ENCODE peak calls at places on chromosomes 6 and 20, in seven cellular contexts. Y, X, C, W, Q, V and U are unnamed samples.

GRCh38 chr6:134564705-134565104 is 246.8 kb upstream of the SGK1 start:
- DNase-seq in Y (no peak), X (no peak), C (no peak), W (no peak), Q (no peak), V (no peak), U (no peak)

GRCh38 chr6:142784344-142784743 is 160.6 kb downstream of the HIVEP2 start:
- DNase-seq in Y (no peak), X (no peak), C (no peak), W (no peak), Q (no peak), V (peak), U (no peak)

GRCh38 chr6:37015532-37015931 is 10.1 kb downstream of the FGD2 start:
- DNase-seq in Y (no peak), X (no peak), C (no peak), W (no peak), Q (no peak), V (no peak), U (no peak)

GRCh38 chr6:158053377-158054313 is 72.0 kb downstream of the SYNJ2 start:
- DNase-seq in Y (no peak), X (no peak), C (no peak), W (no peak), Q (no peak), V (no peak), U (no peak)

GRCh38 chr6:16711551-16712249 is 49.6 kb downstream of the ATXN1 start:
- DNase-seq in Y (peak), X (no peak), C (no peak), W (no peak), Q (no peak), V (no peak), U (peak)

GRCh38 chr6:33136310-33136895 is 55.9 kb downstream of the COL11A2 start:
- DNase-seq in Y (no peak), X (no peak), C (no peak), W (no peak), Q (no peak), V (no peak), U (no peak)

GRCh38 chr6:41940759-41941279 is 789 bp downstream of the CCND3 start:
- DNase-seq in Y (no peak), X (no peak), C (peak), W (no peak), Q (peak), V (peak), U (no peak)

GRCh38 chr6:112983741-112984221 is 636.7 kb downstream of the RFPL4B start:
- DNase-seq in Y (peak), X (no peak), C (no peak), W (no peak), Q (no peak), V (no peak), U (no peak)

GRCh38 chr6:127247114-127248096 is 19.3 kb upstream of the RNF146 start:
- DNase-seq in Y (no peak), X (no peak), C (no peak), W (no peak), Q (no peak), V (no peak), U (no peak)

GRCh38 chr6:163825033-163825432 is 410.5 kb downstream of the QKI start:
- DNase-seq in Y (no peak), X (no peak), C (no peak), W (no peak), Q (no peak), V (peak), U (no peak)

GRCh38 chr6:95176322-95176721 is 401.0 kb upstream of the MANEA start:
- DNase-seq in Y (no peak), X (no peak), C (no peak), W (no peak), Q (no peak), V (no peak), U (no peak)

GRCh38 chr20:10263385-10264165 is 44.9 kb downstream of the SNAP25 start:
- DNase-seq in Y (no peak), X (no peak), C (no peak), W (no peak), Q (no peak), V (peak), U (no peak)

GRCh38 chr20:775679-776135 is 7.4 kb upstream of the SLC52A3 start:
- DNase-seq in Y (peak), X (no peak), C (no peak), W (no peak), Q (no peak), V (no peak), U (no peak)

GRCh38 chr6:164006459-164006858 is 591.9 kb downstream of the QKI start:
- DNase-seq in Y (no peak), X (no peak), C (no peak), W (no peak), Q (no peak), V (no peak), U (no peak)

GRCh38 chr6:108921547-108922331 is 73.5 kb downstream of the ARMC2 start:
- DNase-seq in Y (no peak), X (no peak), C (no peak), W (no peak), Q (peak), V (peak), U (no peak)

GRCh38 chr6:34425132-34425497 is 754 bp downstream of the RPS10 start:
- DNase-seq in Y (no peak), X (no peak), C (no peak), W (no peak), Q (peak), V (no peak), U (no peak)

GRCh38 chr6:7260291-7261029 is 52.5 kb downstream of the SSR1 start:
- DNase-seq in Y (no peak), X (no peak), C (no peak), W (no peak), Q (no peak), V (no peak), U (no peak)

GRCh38 chr6:28378644-28379043 is 20.9 kb downstream of the ZSCAN12 start:
- DNase-seq in Y (no peak), X (no peak), C (no peak), W (no peak), Q (no peak), V (no peak), U (no peak)

GRCh38 chr6:124393536-124393935 is 568.7 kb upstream of the RNF217 start:
- DNase-seq in Y (no peak), X (no peak), C (no peak), W (no peak), Q (no peak), V (no peak), U (no peak)

GRCh38 chr20:53708129-53708968 is 114.7 kb upstream of the ZNF217 start:
- DNase-seq in Y (peak), X (no peak), C (no peak), W (peak), Q (no peak), V (peak), U (no peak)

GRCh38 chr6:83960704-83961103 is 72.9 kb upstream of the MRAP2 start:
- DNase-seq in Y (no peak), X (no peak), C (no peak), W (no peak), Q (no peak), V (no peak), U (no peak)

GRCh38 chr20:1484438-1485120 is 6.6 kb downstream of the SIRPB2 start:
- DNase-seq in Y (no peak), X (no peak), C (no peak), W (no peak), Q (no peak), V (no peak), U (no peak)

GRCh38 chr6:147508871-147509608 is 550 bp downstream of the SAMD5 start:
- DNase-seq in Y (peak), X (no peak), C (no peak), W (no peak), Q (peak), V (peak), U (no peak)

GRCh38 chr6:103750603-103751002 is 1109.1 kb downstream of the HACE1 start:
- DNase-seq in Y (no peak), X (no peak), C (no peak), W (no peak), Q (no peak), V (no peak), U (no peak)

GRCh38 chr6:8664070-8664469 is 228.7 kb upstream of the SLC35B3 start:
- DNase-seq in Y (no peak), X (no peak), C (no peak), W (no peak), Q (no peak), V (no peak), U (no peak)

GRCh38 chr6:23265270-23265669 is 695.9 kb downstream of the HDGFL1 start:
- DNase-seq in Y (no peak), X (no peak), C (no peak), W (no peak), Q (no peak), V (no peak), U (no peak)

GRCh38 chr6:29757701-29758293 is 34.6 kb downstream of the HLA-F start:
- DNase-seq in Y (no peak), X (no peak), C (no peak), W (no peak), Q (no peak), V (no peak), U (no peak)

GRCh38 chr6:27873101-27874030 is 38.8 kb downstream of the OR2B2 start:
- DNase-seq in Y (peak), X (peak), C (peak), W (no peak), Q (peak), V (peak), U (peak)

GRCh38 chr20:39070484-39071231 is 108.5 kb downstream of the DHX35 start:
- DNase-seq in Y (no peak), X (no peak), C (no peak), W (peak), Q (no peak), V (peak), U (no peak)